ENCODE peak calls at places on chromosomes 7 and 10, in six cellular contexts. Z is cardiac muscle cell, B is MM.1S, V is uterus, K is lower lobe of right lung, R is HCT116. F is an unnamed sample.

GRCh38 chr10:129021597-129022304 is 445.3 kb upstream of the MGMT start:
- DNase-seq in Z (peak), B (no peak), V (no peak), K (no peak), R (no peak), F (no peak)

GRCh38 chr7:83677180-83677866 is 28.4 kb upstream of the SEMA3E start:
- DNase-seq in Z (peak), B (no peak), V (no peak), K (no peak), R (peak), F (no peak)

GRCh38 chr10:4883079-4883739 is 57.2 kb downstream of the AKR1E2 start:
- DNase-seq in Z (peak), B (no peak), V (no peak), K (no peak), R (no peak), F (no peak)

GRCh38 chr7:128422856-128423255 is 13.1 kb upstream of the IMPDH1 start:
- DNase-seq in Z (no peak), B (no peak), V (no peak), K (no peak), R (no peak), F (no peak)

GRCh38 chr10:97922378-97922758 is 72.7 kb downstream of the GOLGA7B start:
- DNase-seq in Z (no peak), B (no peak), V (no peak), K (no peak), R (no peak), F (no peak)

GRCh38 chr10:49353895-49354566 is 41.9 kb downstream of the DRGX start:
- DNase-seq in Z (no peak), B (no peak), V (no peak), K (no peak), R (no peak), F (no peak)

GRCh38 chr10:50538473-50539398 is 85.0 kb downstream of the SGMS1 start:
- DNase-seq in Z (no peak), B (no peak), V (no peak), K (no peak), R (peak), F (no peak)

GRCh38 chr10:103067484-103067883 is 125.6 kb downstream of the NT5C2 start:
- DNase-seq in Z (no peak), B (peak), V (no peak), K (no peak), R (no peak), F (no peak)

GRCh38 chr10:101217450-101218281 is 11.6 kb downstream of the LBX1 start:
- DNase-seq in Z (peak), B (no peak), V (no peak), K (no peak), R (no peak), F (no peak)

GRCh38 chr7:41918597-41918996 is 215.7 kb upstream of the INHBA start:
- DNase-seq in Z (peak), B (no peak), V (no peak), K (no peak), R (no peak), F (no peak)

GRCh38 chr7:4131043-4131442 is 551.1 kb upstream of the FOXK1 start:
- DNase-seq in Z (no peak), B (no peak), V (no peak), K (no peak), R (no peak), F (no peak)

GRCh38 chr10:96565774-96566173 is 21.0 kb downstream of the TM9SF3 start:
- DNase-seq in Z (peak), B (no peak), V (no peak), K (no peak), R (no peak), F (no peak)

GRCh38 chr7:93092757-93093370 is 24.9 kb downstream of the SAMD9 start:
- DNase-seq in Z (peak), B (peak), V (no peak), K (no peak), R (peak), F (no peak)

DNA sequence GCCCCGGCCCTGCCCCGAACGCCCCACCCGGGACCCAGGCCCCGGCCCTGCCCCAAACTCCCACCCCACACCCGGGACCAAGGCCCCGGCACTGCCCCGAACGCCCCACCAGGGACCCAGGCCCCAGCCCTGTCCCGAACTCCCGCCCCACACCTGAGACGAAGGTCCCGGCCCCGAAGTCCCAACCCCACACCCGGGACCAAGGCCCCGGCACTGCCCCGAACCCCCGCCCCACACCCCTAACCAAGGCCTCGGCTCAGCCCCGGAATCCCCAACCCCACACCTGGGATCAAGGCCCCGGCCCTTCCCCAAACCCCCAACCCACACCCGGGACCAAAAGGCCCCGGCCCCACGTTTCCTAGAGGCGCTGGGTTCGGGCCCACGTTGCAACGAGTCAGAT is 1.1 kb upstream of the LARP4B start:
- DNase-seq in Z (no peak), B (no peak), V (peak), K (peak), R (no peak), F (no peak)
- H3K27ac ChIP-seq in Z (peak), B (no peak), V (peak), K (peak), R (no peak), F (peak)

GRCh38 chr7:69890081-69890369 is 291.8 kb downstream of the AUTS2 start:
- DNase-seq in Z (no peak), B (peak), V (no peak), K (no peak), R (no peak), F (no peak)

GRCh38 chr7:69896100-69896499 is 297.8 kb downstream of the AUTS2 start:
- DNase-seq in Z (no peak), B (no peak), V (no peak), K (no peak), R (no peak), F (no peak)

GRCh38 chr7:69898189-69898588 is 299.9 kb downstream of the AUTS2 start:
- DNase-seq in Z (no peak), B (no peak), V (no peak), K (no peak), R (no peak), F (no peak)

GRCh38 chr7:69892790-69893189 is 294.5 kb downstream of the AUTS2 start:
- DNase-seq in Z (no peak), B (no peak), V (no peak), K (no peak), R (no peak), F (no peak)

GRCh38 chr7:69893915-69894314 is 295.6 kb downstream of the AUTS2 start:
- DNase-seq in Z (peak), B (no peak), V (no peak), K (no peak), R (no peak), F (no peak)
- TF ChIP-seq CTCF in Z (peak), B (peak), V (no peak), K (peak), R (no peak), F (no peak)

GRCh38 chr7:98758157-98758556 is 111.7 kb downstream of the TMEM130 start:
- DNase-seq in Z (no peak), B (no peak), V (no peak), K (no peak), R (no peak), F (no peak)

GRCh38 chr7:98764946-98765345 is 104.9 kb downstream of the TMEM130 start:
- DNase-seq in Z (no peak), B (no peak), V (no peak), K (no peak), R (no peak), F (no peak)

GRCh38 chr7:98761225-98761624 is 108.6 kb downstream of the TMEM130 start:
- DNase-seq in Z (no peak), B (no peak), V (no peak), K (no peak), R (no peak), F (no peak)

GRCh38 chr7:98762620-98763019 is 107.2 kb downstream of the TMEM130 start:
- DNase-seq in Z (no peak), B (no peak), V (no peak), K (no peak), R (no peak), F (no peak)

DNA sequence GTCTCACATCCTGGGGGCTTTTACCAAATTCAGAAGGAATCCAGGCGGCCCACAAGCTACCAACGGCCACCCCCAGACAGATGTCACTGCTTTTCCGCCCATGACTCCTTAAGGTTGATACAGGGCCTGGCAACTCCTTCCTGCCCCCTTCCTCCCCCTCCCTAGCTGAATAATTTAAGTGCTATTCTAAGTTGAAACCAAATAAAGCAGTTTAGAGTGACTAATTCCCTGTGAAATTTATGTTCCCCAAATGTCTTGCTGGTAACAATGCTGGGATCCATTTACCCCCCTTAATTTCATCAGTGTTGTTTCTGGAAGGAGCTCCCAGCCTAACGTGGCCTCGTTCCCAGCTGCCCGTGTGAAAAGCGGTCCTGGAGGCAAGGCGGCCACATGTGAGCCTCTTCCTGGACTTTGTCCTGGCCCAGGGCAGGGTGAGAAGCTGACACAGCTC is 109.6 kb downstream of the TMEM130 start:
- DNase-seq in Z (no peak), B (no peak), V (no peak), K (no peak), R (no peak), F (peak)
- H3K4me3 ChIP-seq in Z (no peak), B (no peak), V (no peak), K (no peak), R (no peak), F (peak)

DNA sequence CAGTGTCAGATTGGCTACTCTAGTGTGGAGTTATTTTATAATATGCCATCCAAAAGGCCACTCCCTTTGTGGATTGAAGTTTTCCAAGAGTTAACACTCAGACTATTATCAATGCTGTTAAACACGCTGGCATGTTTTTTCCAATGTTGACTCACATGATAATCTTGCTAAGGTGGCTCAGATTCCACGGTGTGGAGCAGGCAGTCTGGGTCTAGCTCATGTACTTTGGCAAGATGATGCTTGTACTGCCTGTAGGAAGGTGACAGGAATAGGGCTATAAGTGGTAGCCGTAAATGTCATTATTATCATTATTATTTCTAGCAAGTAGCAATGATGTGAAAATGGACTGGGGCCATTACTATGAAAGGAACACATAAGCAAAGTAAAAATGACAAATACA is 79.4 kb upstream of the TBX20 start:
- DNase-seq in Z (no peak), B (no peak), V (no peak), K (no peak), R (no peak), F (no peak)
- H3K27ac ChIP-seq in Z (peak), B (no peak), V (no peak), K (no peak), R (no peak), F (no peak)

GRCh38 chr7:157474685-157475084 is 137.9 kb downstream of the DNAJB6 start:
- DNase-seq in Z (peak), B (peak), V (peak), K (peak), R (peak), F (peak)

GRCh38 chr7:157475095-157475494 is 138.3 kb downstream of the DNAJB6 start:
- DNase-seq in Z (no peak), B (no peak), V (no peak), K (no peak), R (no peak), F (peak)

GRCh38 chr7:157476654-157477549 is 140.1 kb downstream of the DNAJB6 start:
- DNase-seq in Z (no peak), B (no peak), V (no peak), K (peak), R (no peak), F (peak)

GRCh38 chr7:157476201-157476600 is 139.4 kb downstream of the DNAJB6 start:
- DNase-seq in Z (no peak), B (no peak), V (no peak), K (peak), R (no peak), F (peak)

GRCh38 chr7:157475601-157476000 is 138.8 kb downstream of the DNAJB6 start:
- DNase-seq in Z (no peak), B (no peak), V (no peak), K (peak), R (no peak), F (no peak)
- TF ChIP-seq CTCF in Z (no peak), B (no peak), V (no peak), K (no peak), R (no peak), F (no peak)

DNA sequence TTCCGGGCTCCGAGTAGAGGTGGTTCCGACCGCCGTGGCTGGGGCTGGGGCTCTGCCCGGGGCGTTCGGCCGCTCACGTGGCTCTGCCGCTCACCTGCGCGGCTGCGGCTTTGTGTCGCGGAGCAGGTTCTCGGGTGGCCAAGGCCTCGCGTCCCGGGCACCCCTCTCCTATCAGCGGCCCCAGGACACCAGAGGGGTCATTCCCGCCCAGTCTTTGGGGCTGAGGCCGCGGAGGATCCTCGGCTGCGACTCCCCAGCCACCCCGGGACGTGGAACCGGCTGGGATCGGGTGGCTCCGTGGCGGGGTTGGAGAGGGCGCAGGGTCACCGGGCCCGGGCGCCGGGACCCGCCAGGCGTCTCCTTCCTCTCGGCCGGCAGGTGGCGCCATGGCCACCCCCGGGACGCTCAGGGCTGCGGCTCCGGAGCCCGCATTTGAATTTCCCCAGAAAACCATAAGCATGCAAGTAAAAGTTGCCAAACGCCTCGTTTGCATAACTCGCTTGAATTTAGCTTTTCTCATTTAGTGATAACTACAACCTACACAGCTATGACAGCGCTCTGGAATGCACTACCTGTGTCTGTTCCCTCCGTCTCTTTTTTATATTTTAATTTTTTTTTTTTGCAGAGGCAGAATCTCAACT is 1.2 kb downstream of the COL26A1 start:
- DNase-seq in Z (peak), B (peak), V (peak), K (peak), R (peak), F (no peak)
- H3K4me3 ChIP-seq in Z (peak), B (no peak), V (peak), K (peak), R (peak), F (peak)

GRCh38 chr7:112517487-112517886 is 36.7 kb downstream of the LSMEM1 start:
- DNase-seq in Z (no peak), B (no peak), V (no peak), K (no peak), R (no peak), F (no peak)
- H3K27ac ChIP-seq in Z (no peak), B (no peak), V (no peak), K (no peak), R (no peak), F (no peak)

GRCh38 chr7:36456135-36456534 is 66.5 kb downstream of the ANLN start:
- DNase-seq in Z (no peak), B (no peak), V (no peak), K (no peak), R (no peak), F (no peak)
- TF ChIP-seq CTCF in Z (no peak), B (no peak), V (no peak), K (no peak), R (no peak), F (no peak)

F was measured in coronary artery.